ENCODE peak calls at places on chromosomes 16 and 17, in eight cellular contexts. One of them, this sample, is unnamed.

GRCh38 chr16:72743011-72743761 is 304.7 kb downstream of the ZFHX3 start:
- DNase-seq in psoas muscle: no peak
- DNase-seq in brain microvascular endothelial cell: no peak
- DNase-seq in neural progenitor cell: no peak
- DNase-seq in GM23248: no peak
- DNase-seq in left ventricle myocardium inferior: no peak
- DNase-seq in CD8-positive, alpha-beta T cell: no peak
- DNase-seq in mesendoderm: no peak
- DNase-seq in this sample: no peak

GRCh38 chr17:78997881-78998280 is 11.7 kb downstream of the CANT1 start:
- DNase-seq in psoas muscle: no peak
- DNase-seq in brain microvascular endothelial cell: no peak
- DNase-seq in neural progenitor cell: no peak
- DNase-seq in GM23248: no peak
- DNase-seq in left ventricle myocardium inferior: no peak
- DNase-seq in CD8-positive, alpha-beta T cell: no peak
- DNase-seq in mesendoderm: no peak
- DNase-seq in this sample: no peak

GRCh38 chr16:1903845-1904820 is 14.1 kb downstream of the HS3ST6 start:
- DNase-seq in psoas muscle: no peak
- DNase-seq in brain microvascular endothelial cell: no peak
- DNase-seq in neural progenitor cell: no peak
- DNase-seq in GM23248: no peak
- DNase-seq in left ventricle myocardium inferior: no peak
- DNase-seq in CD8-positive, alpha-beta T cell: no peak
- DNase-seq in mesendoderm: no peak
- DNase-seq in this sample: no peak

GRCh38 chr17:33970271-33970670 is 284.8 kb upstream of the CCL2 start:
- DNase-seq in psoas muscle: no peak
- DNase-seq in brain microvascular endothelial cell: no peak
- DNase-seq in neural progenitor cell: peak; percentile 11
- DNase-seq in GM23248: no peak
- DNase-seq in left ventricle myocardium inferior: no peak
- DNase-seq in CD8-positive, alpha-beta T cell: no peak
- DNase-seq in mesendoderm: no peak
- DNase-seq in this sample: no peak

GRCh38 chr17:4986951-4987766 is at the start of gene CAMTA2:
- DNase-seq in psoas muscle: peak; percentile 97
- DNase-seq in brain microvascular endothelial cell: peak; percentile 47
- DNase-seq in neural progenitor cell: peak; percentile 87
- DNase-seq in GM23248: peak; percentile 80
- DNase-seq in left ventricle myocardium inferior: peak; percentile 95
- DNase-seq in CD8-positive, alpha-beta T cell: peak; percentile 86
- DNase-seq in mesendoderm: peak; percentile 71
- DNase-seq in this sample: peak; percentile 79

GRCh38 chr17:10754109-10754508 is 24.3 kb upstream of the TMEM220 start:
- DNase-seq in psoas muscle: no peak
- DNase-seq in brain microvascular endothelial cell: peak; percentile 6
- DNase-seq in neural progenitor cell: peak; percentile 76
- DNase-seq in GM23248: peak; percentile 39
- DNase-seq in left ventricle myocardium inferior: no peak
- DNase-seq in CD8-positive, alpha-beta T cell: no peak
- DNase-seq in mesendoderm: peak; percentile 87
- DNase-seq in this sample: peak; percentile 33

GRCh38 chr16:70632273-70632672 is 14.1 kb upstream of the IL34 start:
- DNase-seq in psoas muscle: no peak
- DNase-seq in brain microvascular endothelial cell: no peak
- DNase-seq in neural progenitor cell: no peak
- DNase-seq in GM23248: no peak
- DNase-seq in left ventricle myocardium inferior: no peak
- DNase-seq in CD8-positive, alpha-beta T cell: no peak
- DNase-seq in mesendoderm: no peak
- DNase-seq in this sample: no peak

GRCh38 chr16:67104845-67105244 is 4.9 kb upstream of the PHAF1 start:
- DNase-seq in psoas muscle: no peak
- DNase-seq in brain microvascular endothelial cell: no peak
- DNase-seq in neural progenitor cell: no peak
- DNase-seq in GM23248: no peak
- DNase-seq in left ventricle myocardium inferior: no peak
- DNase-seq in CD8-positive, alpha-beta T cell: no peak
- DNase-seq in mesendoderm: no peak
- DNase-seq in this sample: no peak

GRCh38 chr17:40491486-40491885 is 9.9 kb downstream of the TNS4 start:
- DNase-seq in psoas muscle: peak; percentile 37
- DNase-seq in brain microvascular endothelial cell: no peak
- DNase-seq in neural progenitor cell: no peak
- DNase-seq in GM23248: no peak
- DNase-seq in left ventricle myocardium inferior: no peak
- DNase-seq in CD8-positive, alpha-beta T cell: no peak
- DNase-seq in mesendoderm: peak; percentile 31
- DNase-seq in this sample: no peak

GRCh38 chr17:29595107-29595942 is 2.4 kb downstream of the ANKRD13B start:
- DNase-seq in psoas muscle: no peak
- DNase-seq in brain microvascular endothelial cell: no peak
- DNase-seq in neural progenitor cell: peak; percentile 46
- DNase-seq in GM23248: peak; percentile 62
- DNase-seq in left ventricle myocardium inferior: no peak
- DNase-seq in CD8-positive, alpha-beta T cell: no peak
- DNase-seq in mesendoderm: peak; percentile 69
- DNase-seq in this sample: no peak

GRCh38 chr17:48055531-48056245 is 7.5 kb downstream of the NFE2L1 start:
- DNase-seq in psoas muscle: no peak
- DNase-seq in brain microvascular endothelial cell: no peak
- DNase-seq in neural progenitor cell: peak; percentile 33
- DNase-seq in GM23248: peak; percentile 86
- DNase-seq in left ventricle myocardium inferior: no peak
- DNase-seq in CD8-positive, alpha-beta T cell: no peak
- DNase-seq in mesendoderm: peak; percentile 96
- DNase-seq in this sample: no peak

GRCh38 chr17:34442387-34443111 is 79.5 kb upstream of the CCL1 start:
- DNase-seq in psoas muscle: no peak
- DNase-seq in brain microvascular endothelial cell: no peak
- DNase-seq in neural progenitor cell: no peak
- DNase-seq in GM23248: no peak
- DNase-seq in left ventricle myocardium inferior: no peak
- DNase-seq in CD8-positive, alpha-beta T cell: no peak
- DNase-seq in mesendoderm: no peak
- DNase-seq in this sample: no peak

GRCh38 chr17:77316191-77316641 is 175.4 kb downstream of the SEC14L1 start:
- DNase-seq in psoas muscle: peak; percentile 72
- DNase-seq in brain microvascular endothelial cell: peak; percentile 60
- DNase-seq in neural progenitor cell: peak; percentile 39
- DNase-seq in GM23248: peak; percentile 91
- DNase-seq in left ventricle myocardium inferior: no peak
- DNase-seq in CD8-positive, alpha-beta T cell: no peak
- DNase-seq in mesendoderm: peak; percentile 91
- DNase-seq in this sample: peak; percentile 31

GRCh38 chr17:77465358-77466041 is 324.7 kb downstream of the SEC14L1 start:
- DNase-seq in psoas muscle: no peak
- DNase-seq in brain microvascular endothelial cell: peak; percentile 60
- DNase-seq in neural progenitor cell: peak; percentile 74
- DNase-seq in GM23248: peak; percentile 79
- DNase-seq in left ventricle myocardium inferior: peak; percentile 61
- DNase-seq in CD8-positive, alpha-beta T cell: peak; percentile 76
- DNase-seq in mesendoderm: peak; percentile 82
- DNase-seq in this sample: no peak

GRCh38 chr17:61245706-61246135 is 153.9 kb upstream of the TBX2 start:
- DNase-seq in psoas muscle: no peak
- DNase-seq in brain microvascular endothelial cell: no peak
- DNase-seq in neural progenitor cell: no peak
- DNase-seq in GM23248: no peak
- DNase-seq in left ventricle myocardium inferior: no peak
- DNase-seq in CD8-positive, alpha-beta T cell: no peak
- DNase-seq in mesendoderm: no peak
- DNase-seq in this sample: no peak

GRCh38 chr17:67054011-67054591 is 9.7 kb downstream of the CACNG1 start:
- DNase-seq in psoas muscle: no peak
- DNase-seq in brain microvascular endothelial cell: no peak
- DNase-seq in neural progenitor cell: no peak
- DNase-seq in GM23248: no peak
- DNase-seq in left ventricle myocardium inferior: no peak
- DNase-seq in CD8-positive, alpha-beta T cell: no peak
- DNase-seq in mesendoderm: no peak
- DNase-seq in this sample: no peak

GRCh38 chr16:57130950-57131321 is 38.6 kb downstream of the CPNE2 start:
- DNase-seq in psoas muscle: no peak
- DNase-seq in brain microvascular endothelial cell: no peak
- DNase-seq in neural progenitor cell: no peak
- DNase-seq in GM23248: no peak
- DNase-seq in left ventricle myocardium inferior: no peak
- DNase-seq in CD8-positive, alpha-beta T cell: no peak
- DNase-seq in mesendoderm: no peak
- DNase-seq in this sample: no peak
- H3K4me3 ChIP-seq in psoas muscle: no peak overlapping the region
- H3K4me3 ChIP-seq in brain microvascular endothelial cell: no peak overlapping the region
- H3K4me3 ChIP-seq in neural progenitor cell: no peak overlapping the region
- H3K4me3 ChIP-seq in GM23248: no peak overlapping the region
- H3K4me3 ChIP-seq in left ventricle myocardium inferior: no peak overlapping the region
- H3K4me3 ChIP-seq in CD8-positive, alpha-beta T cell: peak overlapping the region; percentile 1
- H3K4me3 ChIP-seq in mesendoderm: no peak overlapping the region
- H3K4me3 ChIP-seq in this sample: no peak overlapping the region

GRCh38 chr17:73031472-73031871 is 61.0 kb downstream of the SLC39A11 start:
- DNase-seq in psoas muscle: no peak
- DNase-seq in brain microvascular endothelial cell: no peak
- DNase-seq in neural progenitor cell: no peak
- DNase-seq in GM23248: no peak
- DNase-seq in left ventricle myocardium inferior: no peak
- DNase-seq in CD8-positive, alpha-beta T cell: no peak
- DNase-seq in mesendoderm: no peak
- DNase-seq in this sample: no peak

GRCh38 chr17:73030501-73030911 is 62.0 kb downstream of the SLC39A11 start:
- DNase-seq in psoas muscle: no peak
- DNase-seq in brain microvascular endothelial cell: no peak
- DNase-seq in neural progenitor cell: no peak
- DNase-seq in GM23248: peak; percentile 67
- DNase-seq in left ventricle myocardium inferior: no peak
- DNase-seq in CD8-positive, alpha-beta T cell: no peak
- DNase-seq in mesendoderm: no peak
- DNase-seq in this sample: no peak

GRCh38 chr17:73029021-73029420 is 63.5 kb downstream of the SLC39A11 start:
- DNase-seq in psoas muscle: no peak
- DNase-seq in brain microvascular endothelial cell: no peak
- DNase-seq in neural progenitor cell: no peak
- DNase-seq in GM23248: no peak
- DNase-seq in left ventricle myocardium inferior: no peak
- DNase-seq in CD8-positive, alpha-beta T cell: no peak
- DNase-seq in mesendoderm: no peak
- DNase-seq in this sample: no peak

GRCh38 chr17:73029941-73030340 is 62.5 kb downstream of the SLC39A11 start:
- DNase-seq in psoas muscle: no peak
- DNase-seq in brain microvascular endothelial cell: no peak
- DNase-seq in neural progenitor cell: peak; percentile 53
- DNase-seq in GM23248: no peak
- DNase-seq in left ventricle myocardium inferior: no peak
- DNase-seq in CD8-positive, alpha-beta T cell: no peak
- DNase-seq in mesendoderm: no peak
- DNase-seq in this sample: no peak

DNA sequence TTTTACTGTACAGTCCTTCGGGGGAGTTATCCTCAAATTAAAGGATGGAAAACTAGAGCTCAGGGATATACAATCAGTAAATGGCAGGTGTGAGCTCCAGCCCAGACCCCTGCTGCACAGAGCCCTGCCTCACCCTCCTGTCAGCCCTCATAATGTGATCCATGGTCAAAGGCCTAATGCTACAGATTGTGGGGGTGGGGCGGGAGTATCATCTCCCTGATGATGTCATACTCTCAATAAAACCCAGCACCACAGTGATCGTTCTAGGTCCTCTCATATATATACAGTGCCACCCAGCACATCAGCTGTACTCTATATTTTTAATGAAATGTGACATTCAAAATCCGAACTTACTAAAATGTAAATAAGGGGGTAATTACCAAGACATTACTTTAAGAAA is 61.5 kb downstream of the SLC39A11 start:
- DNase-seq in psoas muscle: no peak
- DNase-seq in brain microvascular endothelial cell: no peak
- DNase-seq in neural progenitor cell: no peak
- DNase-seq in GM23248: no peak
- DNase-seq in left ventricle myocardium inferior: no peak
- DNase-seq in CD8-positive, alpha-beta T cell: no peak
- DNase-seq in mesendoderm: no peak
- DNase-seq in this sample: no peak
- H3K27ac ChIP-seq in psoas muscle: no peak overlapping the region
- H3K27ac ChIP-seq in brain microvascular endothelial cell: no peak overlapping the region
- H3K27ac ChIP-seq in neural progenitor cell: no peak overlapping the region
- H3K27ac ChIP-seq in GM23248: no peak overlapping the region
- H3K27ac ChIP-seq in left ventricle myocardium inferior: no peak overlapping the region
- H3K27ac ChIP-seq in CD8-positive, alpha-beta T cell: no peak overlapping the region
- H3K27ac ChIP-seq in mesendoderm: no peak overlapping the region
- H3K27ac ChIP-seq in this sample: no peak overlapping the region

DNA sequence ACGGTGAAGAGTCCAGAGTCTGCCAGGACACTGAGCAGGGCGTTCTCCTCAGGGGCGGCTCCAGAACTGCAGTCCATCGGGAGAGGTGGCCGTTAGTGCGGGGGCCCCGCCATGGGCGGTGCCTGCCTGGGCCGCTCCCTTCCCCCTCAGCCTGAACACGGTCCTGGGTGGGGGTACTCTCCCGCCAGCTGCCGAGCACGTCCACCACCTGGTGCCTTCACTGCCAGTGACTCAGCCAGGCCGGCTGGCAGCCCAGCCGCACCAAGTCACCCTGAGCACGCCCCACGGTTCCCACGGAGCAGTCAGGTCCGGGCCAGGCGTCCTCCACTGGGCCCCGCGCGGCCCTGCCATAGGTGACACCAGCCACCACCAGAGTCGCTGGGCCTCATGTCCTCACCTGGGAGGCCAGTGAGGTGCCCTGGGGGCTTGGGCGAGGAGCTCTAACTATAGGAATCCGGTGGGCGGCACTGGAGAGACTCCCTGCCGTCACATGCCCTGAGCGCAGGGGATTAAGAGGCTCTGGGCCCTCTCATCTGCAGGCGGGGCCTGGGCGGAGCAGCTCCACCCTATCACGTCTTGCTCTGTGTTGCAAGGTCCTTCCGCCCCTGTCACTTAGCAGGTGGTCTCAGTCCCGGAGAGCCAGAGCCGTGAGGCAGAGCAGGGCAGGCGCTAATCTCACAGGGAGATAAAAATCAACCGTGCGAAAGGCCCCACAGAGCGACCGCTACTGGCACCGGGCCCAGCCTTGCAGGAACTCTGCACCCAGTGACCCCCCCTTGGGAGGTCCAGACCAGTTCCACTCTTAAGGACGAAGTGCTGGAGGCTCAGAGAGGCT is 14.3 kb downstream of the PIEZO1 start:
- DNase-seq in psoas muscle: peak; percentile 81
- DNase-seq in brain microvascular endothelial cell: peak; percentile 80
- DNase-seq in neural progenitor cell: peak; percentile 93
- DNase-seq in GM23248: no peak
- DNase-seq in left ventricle myocardium inferior: peak; percentile 61
- DNase-seq in CD8-positive, alpha-beta T cell: no peak
- DNase-seq in mesendoderm: peak; percentile 92
- DNase-seq in this sample: peak; percentile 93
- H3K4me3 ChIP-seq in psoas muscle: peak overlapping the region; percentile 36
- H3K4me3 ChIP-seq in brain microvascular endothelial cell: peak overlapping the region; percentile 22
- H3K4me3 ChIP-seq in neural progenitor cell: no peak overlapping the region
- H3K4me3 ChIP-seq in GM23248: no peak overlapping the region
- H3K4me3 ChIP-seq in left ventricle myocardium inferior: peak overlapping the region; percentile 43
- H3K4me3 ChIP-seq in CD8-positive, alpha-beta T cell: peak overlapping the region; percentile 19
- H3K4me3 ChIP-seq in mesendoderm: no peak overlapping the region
- H3K4me3 ChIP-seq in this sample: no peak overlapping the region

DNA sequence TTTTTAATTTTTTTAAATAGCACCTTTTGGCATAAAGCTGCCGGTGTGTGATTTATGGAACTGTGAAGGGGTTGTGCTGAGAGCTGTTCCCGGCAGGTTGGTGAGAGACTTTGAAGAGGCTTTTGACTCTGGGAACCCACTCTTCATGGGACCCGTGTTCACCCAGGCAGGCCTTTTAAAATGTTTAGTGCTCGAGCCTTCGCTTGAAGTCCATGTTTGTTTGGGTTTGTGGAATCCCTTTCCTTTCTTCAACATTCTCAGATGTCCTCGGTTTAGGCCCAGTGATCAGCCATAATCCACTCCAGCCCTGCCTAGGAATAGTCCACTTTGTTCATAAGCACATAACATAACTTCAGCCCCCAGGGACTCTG is 145.4 kb upstream of the IRX3 start:
- DNase-seq in psoas muscle: no peak
- DNase-seq in brain microvascular endothelial cell: no peak
- DNase-seq in neural progenitor cell: no peak
- DNase-seq in GM23248: no peak
- DNase-seq in left ventricle myocardium inferior: no peak
- DNase-seq in CD8-positive, alpha-beta T cell: no peak
- DNase-seq in mesendoderm: no peak
- DNase-seq in this sample: no peak
- H3K27ac ChIP-seq in psoas muscle: no peak overlapping the region
- H3K27ac ChIP-seq in brain microvascular endothelial cell: no peak overlapping the region
- H3K27ac ChIP-seq in neural progenitor cell: no peak overlapping the region
- H3K27ac ChIP-seq in GM23248: peak overlapping the region; percentile 84
- H3K27ac ChIP-seq in left ventricle myocardium inferior: no peak overlapping the region
- H3K27ac ChIP-seq in CD8-positive, alpha-beta T cell: no peak overlapping the region
- H3K27ac ChIP-seq in mesendoderm: no peak overlapping the region
- H3K27ac ChIP-seq in this sample: no peak overlapping the region